ENCODE peak calls at places on chromosome 1, in four cellular contexts. One of them, this sample, is unnamed.

GRCh38 chr1:219354962-219355361 is 181.3 kb downstream of the LYPLAL1 start:
- DNase-seq in mesenchymal stem cell: no peak
- DNase-seq in IMR-90: no peak
- DNase-seq in H9: no peak
- DNase-seq in this sample: no peak

GRCh38 chr1:201444792-201445191 is 23.3 kb upstream of the TNNI1 start:
- DNase-seq in mesenchymal stem cell: peak; percentile 49
- DNase-seq in IMR-90: no peak
- DNase-seq in H9: peak; percentile 30
- DNase-seq in this sample: no peak

GRCh38 chr1:29271724-29272123 is 35.4 kb downstream of the PTPRU start:
- DNase-seq in mesenchymal stem cell: peak; percentile 52
- DNase-seq in IMR-90: peak; percentile 65
- DNase-seq in H9: peak; percentile 89
- DNase-seq in this sample: peak; percentile 73

GRCh38 chr1:156838972-156839371 is 19.9 kb downstream of the INSRR start:
- DNase-seq in mesenchymal stem cell: peak; percentile 41
- DNase-seq in IMR-90: no peak
- DNase-seq in H9: peak; percentile 66
- DNase-seq in this sample: peak; percentile 86

GRCh38 chr1:100302756-100303155 is 36.7 kb downstream of the RTCA start:
- DNase-seq in mesenchymal stem cell: no peak
- DNase-seq in IMR-90: no peak
- DNase-seq in H9: no peak
- DNase-seq in this sample: no peak

GRCh38 chr1:41679531-41679930 is 195.0 kb upstream of the EDN2 start:
- DNase-seq in mesenchymal stem cell: no peak
- DNase-seq in IMR-90: no peak
- DNase-seq in H9: no peak
- DNase-seq in this sample: no peak

GRCh38 chr1:102897537-102897936 is 210.8 kb downstream of the COL11A1 start:
- DNase-seq in mesenchymal stem cell: peak; percentile 66
- DNase-seq in IMR-90: peak; percentile 75
- DNase-seq in H9: no peak
- DNase-seq in this sample: no peak

GRCh38 chr1:9426291-9426711 is 113.0 kb upstream of the SLC25A33 start:
- DNase-seq in mesenchymal stem cell: peak; percentile 63
- DNase-seq in IMR-90: no peak
- DNase-seq in H9: no peak
- DNase-seq in this sample: no peak

GRCh38 chr1:18261891-18262290 is 154.3 kb downstream of the IGSF21 start:
- DNase-seq in mesenchymal stem cell: no peak
- DNase-seq in IMR-90: no peak
- DNase-seq in H9: no peak
- DNase-seq in this sample: no peak

GRCh38 chr1:117147856-117148588 is 26.5 kb upstream of the TRIM45 start:
- DNase-seq in mesenchymal stem cell: peak; percentile 65
- DNase-seq in IMR-90: peak; percentile 80
- DNase-seq in H9: no peak
- DNase-seq in this sample: no peak

GRCh38 chr1:58855351-58856165 is 71.7 kb upstream of the JUN start:
- DNase-seq in mesenchymal stem cell: peak; percentile 35
- DNase-seq in IMR-90: no peak
- DNase-seq in H9: no peak
- DNase-seq in this sample: no peak

GRCh38 chr1:177355575-177355974 is 184.8 kb downstream of the BRINP2 start:
- DNase-seq in mesenchymal stem cell: peak; percentile 49
- DNase-seq in IMR-90: peak; percentile 19
- DNase-seq in H9: peak; percentile 38
- DNase-seq in this sample: no peak

GRCh38 chr1:37020653-37021277 is 13.6 kb downstream of the GRIK3 start:
- DNase-seq in mesenchymal stem cell: no peak
- DNase-seq in IMR-90: no peak
- DNase-seq in H9: peak; percentile 80
- DNase-seq in this sample: no peak

GRCh38 chr1:168009322-168009721 is 72.5 kb upstream of the MPC2 start:
- DNase-seq in mesenchymal stem cell: no peak
- DNase-seq in IMR-90: no peak
- DNase-seq in H9: no peak
- DNase-seq in this sample: no peak

GRCh38 chr1:35883681-35884155 is 709 bp downstream of the AGO1 start:
- DNase-seq in mesenchymal stem cell: peak; percentile 50
- DNase-seq in IMR-90: peak; percentile 16
- DNase-seq in H9: peak; percentile 95
- DNase-seq in this sample: peak; percentile 76

GRCh38 chr1:165936542-165936941 is 109.1 kb downstream of the UCK2 start:
- DNase-seq in mesenchymal stem cell: no peak
- DNase-seq in IMR-90: no peak
- DNase-seq in H9: no peak
- DNase-seq in this sample: no peak

GRCh38 chr1:97791251-97791650 is 129.6 kb downstream of the DPYD start:
- DNase-seq in mesenchymal stem cell: no peak
- DNase-seq in IMR-90: no peak
- DNase-seq in H9: no peak
- DNase-seq in this sample: no peak

GRCh38 chr1:2413495-2414296 is 1.3 kb upstream of the PEX10 start:
- DNase-seq in mesenchymal stem cell: no peak
- DNase-seq in IMR-90: no peak
- DNase-seq in H9: peak; percentile 54
- DNase-seq in this sample: no peak

GRCh38 chr1:19688041-19688842 is 23.6 kb downstream of the HTR6 start:
- DNase-seq in mesenchymal stem cell: no peak
- DNase-seq in IMR-90: no peak
- DNase-seq in H9: no peak
- DNase-seq in this sample: no peak

GRCh38 chr1:222928212-222928611 is 113.4 kb downstream of the DISP1 start:
- DNase-seq in mesenchymal stem cell: peak; percentile 60
- DNase-seq in IMR-90: peak; percentile 21
- DNase-seq in H9: peak; percentile 87
- DNase-seq in this sample: peak; percentile 73

GRCh38 chr1:209483691-209484090 is 99.8 kb upstream of the CAMK1G start:
- DNase-seq in mesenchymal stem cell: no peak
- DNase-seq in IMR-90: no peak
- DNase-seq in H9: no peak
- DNase-seq in this sample: no peak

GRCh38 chr1:40435876-40436275 is 14.4 kb upstream of the ZFP69B start:
- DNase-seq in mesenchymal stem cell: no peak
- DNase-seq in IMR-90: peak; percentile 43
- DNase-seq in H9: no peak
- DNase-seq in this sample: no peak

GRCh38 chr1:151835596-151835995 is 4.0 kb upstream of the RORC start:
- DNase-seq in mesenchymal stem cell: no peak
- DNase-seq in IMR-90: no peak
- DNase-seq in H9: no peak
- DNase-seq in this sample: no peak

GRCh38 chr1:58858344-58858673 is 74.5 kb upstream of the JUN start:
- DNase-seq in mesenchymal stem cell: no peak
- DNase-seq in IMR-90: peak; percentile 60
- DNase-seq in H9: no peak
- DNase-seq in this sample: no peak

GRCh38 chr1:24830680-24831272 is 85.5 kb downstream of the CLIC4 start:
- DNase-seq in mesenchymal stem cell: peak; percentile 81
- DNase-seq in IMR-90: peak; percentile 79
- DNase-seq in H9: no peak
- DNase-seq in this sample: no peak

GRCh38 chr1:160415696-160416298 is 15.4 kb downstream of the VANGL2 start:
- DNase-seq in mesenchymal stem cell: no peak
- DNase-seq in IMR-90: no peak
- DNase-seq in H9: no peak
- DNase-seq in this sample: no peak
- H4K91ac ChIP-seq in mesenchymal stem cell: no peak overlapping the region
- H4K91ac ChIP-seq in IMR-90: no peak overlapping the region
- H4K91ac ChIP-seq in H9: no peak overlapping the region
- H4K91ac ChIP-seq in this sample: no peak overlapping the region

GRCh38 chr1:8219530-8219929 is 98.4 kb upstream of the SLC45A1 start:
- DNase-seq in mesenchymal stem cell: no peak
- DNase-seq in IMR-90: peak; percentile 41
- DNase-seq in H9: no peak
- DNase-seq in this sample: no peak
- H4K91ac ChIP-seq in mesenchymal stem cell: no peak overlapping the region
- H4K91ac ChIP-seq in IMR-90: peak overlapping the region; percentile 66
- H4K91ac ChIP-seq in H9: no peak overlapping the region
- H4K91ac ChIP-seq in this sample: no peak overlapping the region

DNA sequence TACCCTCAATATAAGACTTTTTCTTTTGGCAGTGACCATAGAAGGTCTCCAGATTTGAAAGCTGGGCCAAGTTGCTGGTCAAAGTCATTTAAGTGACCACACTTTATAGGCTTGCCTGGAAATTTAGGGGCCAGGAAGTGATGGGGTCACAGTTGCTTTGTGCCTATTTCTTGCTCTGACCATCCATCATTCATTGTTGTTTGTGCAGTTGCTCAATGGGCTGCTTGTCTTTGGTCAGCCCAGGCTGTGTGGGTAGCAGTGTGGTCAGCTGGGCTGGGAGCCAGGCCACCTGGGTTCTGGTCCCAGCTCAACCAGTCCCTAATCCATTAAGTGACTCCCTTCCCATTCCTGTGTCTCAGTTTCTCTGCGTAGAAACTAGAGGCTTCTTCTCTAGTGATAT is 2.1 kb upstream of the OTUD7B start:
- DNase-seq in mesenchymal stem cell: no peak
- DNase-seq in IMR-90: peak; percentile 29
- DNase-seq in H9: no peak
- DNase-seq in this sample: no peak
- H4K91ac ChIP-seq in mesenchymal stem cell: peak overlapping the region; percentile 50
- H4K91ac ChIP-seq in IMR-90: no peak overlapping the region
- H4K91ac ChIP-seq in H9: no peak overlapping the region
- H4K91ac ChIP-seq in this sample: peak overlapping the region; percentile 17

DNA sequence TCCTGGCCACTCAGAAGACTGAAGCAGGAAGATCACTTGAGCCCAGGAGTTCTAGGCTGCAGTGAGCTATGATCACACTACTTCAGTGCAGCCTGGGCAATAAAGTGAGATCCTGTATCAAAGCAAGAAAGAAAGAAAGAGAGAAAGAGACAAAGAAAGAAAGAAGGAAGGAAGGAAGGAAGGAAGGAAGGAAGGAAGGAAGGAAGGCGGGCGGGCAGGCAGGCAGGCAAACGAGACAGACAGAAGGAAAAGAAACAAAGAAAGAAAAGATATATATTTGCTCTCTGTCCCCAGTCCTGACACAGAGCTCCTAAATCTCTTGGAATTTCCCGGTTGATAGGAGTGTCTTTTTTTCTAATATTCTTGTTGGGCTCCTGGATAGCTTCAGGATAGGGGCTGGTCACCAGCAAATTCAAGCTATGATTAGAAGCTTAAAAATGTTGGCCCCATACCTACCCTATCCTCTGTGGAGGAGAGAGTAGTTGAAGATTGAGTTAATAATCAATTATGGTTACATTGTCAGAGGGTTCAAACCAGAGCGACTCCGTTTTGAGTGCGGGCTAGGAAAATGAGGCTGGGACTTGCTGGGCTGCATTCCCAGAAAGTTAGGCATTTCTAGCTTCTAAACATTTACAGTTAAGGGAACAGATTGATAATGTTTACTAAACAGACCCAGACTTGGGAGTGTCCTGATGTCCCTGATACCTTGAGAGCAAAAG is 3.3 kb upstream of the MIGA1 start:
- DNase-seq in mesenchymal stem cell: no peak
- DNase-seq in IMR-90: peak; percentile 6
- DNase-seq in H9: no peak
- DNase-seq in this sample: no peak
- H4K91ac ChIP-seq in mesenchymal stem cell: no peak overlapping the region
- H4K91ac ChIP-seq in IMR-90: no peak overlapping the region
- H4K91ac ChIP-seq in H9: no peak overlapping the region
- H4K91ac ChIP-seq in this sample: no peak overlapping the region

DNA sequence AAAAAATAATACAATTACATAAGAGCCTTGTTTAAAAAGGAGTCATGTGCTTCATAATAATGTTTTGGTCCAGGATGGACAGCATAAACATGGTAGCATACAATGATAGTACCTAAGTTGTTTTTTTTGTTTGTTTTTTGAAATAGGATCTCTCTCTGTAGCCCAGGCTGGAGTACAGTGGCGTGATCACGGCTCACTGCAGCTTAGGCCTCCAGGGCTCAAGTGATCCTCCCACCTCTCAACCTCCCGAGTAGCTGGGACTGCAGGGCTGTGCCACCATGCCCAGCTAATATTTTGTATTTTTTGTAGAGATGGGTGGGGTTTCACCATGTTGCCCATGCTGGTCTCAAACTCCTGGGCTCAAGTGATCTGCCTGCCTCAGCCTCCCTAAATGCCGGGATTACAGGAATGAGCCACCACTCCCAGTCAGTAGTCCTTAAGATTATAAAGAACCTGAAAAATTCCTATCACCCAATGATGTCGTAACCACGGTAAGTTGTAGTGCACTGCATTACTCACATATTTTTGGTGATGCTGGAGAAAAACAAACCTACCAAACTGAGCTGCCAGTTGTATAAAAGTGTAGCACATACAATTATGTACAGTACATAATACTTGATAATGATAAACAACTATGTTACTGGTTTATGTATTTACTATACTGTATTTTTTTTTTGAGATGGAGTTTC is 22.4 kb upstream of the RCOR3 start:
- DNase-seq in mesenchymal stem cell: peak; percentile 7
- DNase-seq in IMR-90: peak; percentile 17
- DNase-seq in H9: no peak
- DNase-seq in this sample: no peak
- H4K91ac ChIP-seq in mesenchymal stem cell: no peak overlapping the region
- H4K91ac ChIP-seq in IMR-90: no peak overlapping the region
- H4K91ac ChIP-seq in H9: no peak overlapping the region
- H4K91ac ChIP-seq in this sample: no peak overlapping the region

GRCh38 chr1:21383785-21384401 is 56.0 kb upstream of the NBPF3 start:
- DNase-seq in mesenchymal stem cell: no peak
- DNase-seq in IMR-90: no peak
- DNase-seq in H9: no peak
- DNase-seq in this sample: no peak

GRCh38 chr1:21379571-21379970 is 60.4 kb upstream of the NBPF3 start:
- DNase-seq in mesenchymal stem cell: no peak
- DNase-seq in IMR-90: no peak
- DNase-seq in H9: no peak
- DNase-seq in this sample: no peak

GRCh38 chr1:21385022-21385421 is 54.9 kb upstream of the NBPF3 start:
- DNase-seq in mesenchymal stem cell: no peak
- DNase-seq in IMR-90: no peak
- DNase-seq in H9: no peak
- DNase-seq in this sample: no peak

GRCh38 chr1:21381354-21381753 is 58.6 kb upstream of the NBPF3 start:
- DNase-seq in mesenchymal stem cell: no peak
- DNase-seq in IMR-90: no peak
- DNase-seq in H9: no peak
- DNase-seq in this sample: no peak

GRCh38 chr1:21384620-21385019 is 55.3 kb upstream of the NBPF3 start:
- DNase-seq in mesenchymal stem cell: no peak
- DNase-seq in IMR-90: no peak
- DNase-seq in H9: no peak
- DNase-seq in this sample: no peak
- H4K91ac ChIP-seq in mesenchymal stem cell: peak overlapping the region; percentile 27
- H4K91ac ChIP-seq in IMR-90: no peak overlapping the region
- H4K91ac ChIP-seq in H9: no peak overlapping the region
- H4K91ac ChIP-seq in this sample: no peak overlapping the region